ENCODE peak calls at places on chromosome 16, in seven cellular contexts. One of them, this sample, is unnamed.

GRCh38 chr16:1430759-1431496 is at the start of gene PERCC1:
- DNase-seq in IMR-90: no peak
- DNase-seq in dermis microvascular lymphatic vessel endothelial cell: no peak
- DNase-seq in fibroblast of lung: no peak
- DNase-seq in stimulated activated CD4-positive, alpha-beta T cell treated with anti-CD3 and anti-CD28 coated beads, Interleukin-1b, Interleukin-23, amount 100 ng/mL, for 1 hour: no peak
- DNase-seq in psoas muscle: no peak
- DNase-seq in ascending aorta: no peak
- DNase-seq in this sample: no peak

GRCh38 chr16:22732315-22732840 is 81.6 kb upstream of the HS3ST2 start:
- DNase-seq in IMR-90: no peak
- DNase-seq in dermis microvascular lymphatic vessel endothelial cell: no peak
- DNase-seq in fibroblast of lung: no peak
- DNase-seq in stimulated activated CD4-positive, alpha-beta T cell treated with anti-CD3 and anti-CD28 coated beads, Interleukin-1b, Interleukin-23, amount 100 ng/mL, for 1 hour: no peak
- DNase-seq in psoas muscle: no peak
- DNase-seq in ascending aorta: no peak
- DNase-seq in this sample: no peak

GRCh38 chr16:1993731-1994131 is 4.0 kb downstream of the SYNGR3 start:
- DNase-seq in IMR-90: peak; percentile 46
- DNase-seq in dermis microvascular lymphatic vessel endothelial cell: no peak
- DNase-seq in fibroblast of lung: no peak
- DNase-seq in stimulated activated CD4-positive, alpha-beta T cell treated with anti-CD3 and anti-CD28 coated beads, Interleukin-1b, Interleukin-23, amount 100 ng/mL, for 1 hour: no peak
- DNase-seq in psoas muscle: peak; percentile 31
- DNase-seq in ascending aorta: no peak
- DNase-seq in this sample: peak; percentile 46

GRCh38 chr16:3004781-3005284 is 7.9 kb upstream of the CLDN9 start:
- DNase-seq in IMR-90: no peak
- DNase-seq in dermis microvascular lymphatic vessel endothelial cell: no peak
- DNase-seq in fibroblast of lung: no peak
- DNase-seq in stimulated activated CD4-positive, alpha-beta T cell treated with anti-CD3 and anti-CD28 coated beads, Interleukin-1b, Interleukin-23, amount 100 ng/mL, for 1 hour: no peak
- DNase-seq in psoas muscle: no peak
- DNase-seq in ascending aorta: no peak
- DNase-seq in this sample: no peak

GRCh38 chr16:2785101-2785991 is 2.0 kb downstream of the PRSS33 start:
- DNase-seq in IMR-90: no peak
- DNase-seq in dermis microvascular lymphatic vessel endothelial cell: no peak
- DNase-seq in fibroblast of lung: no peak
- DNase-seq in stimulated activated CD4-positive, alpha-beta T cell treated with anti-CD3 and anti-CD28 coated beads, Interleukin-1b, Interleukin-23, amount 100 ng/mL, for 1 hour: no peak
- DNase-seq in psoas muscle: no peak
- DNase-seq in ascending aorta: peak; percentile 45
- DNase-seq in this sample: no peak

GRCh38 chr16:9647981-9648701 is 534.1 kb downstream of the GRIN2A start:
- DNase-seq in IMR-90: no peak
- DNase-seq in dermis microvascular lymphatic vessel endothelial cell: no peak
- DNase-seq in fibroblast of lung: no peak
- DNase-seq in stimulated activated CD4-positive, alpha-beta T cell treated with anti-CD3 and anti-CD28 coated beads, Interleukin-1b, Interleukin-23, amount 100 ng/mL, for 1 hour: no peak
- DNase-seq in psoas muscle: no peak
- DNase-seq in ascending aorta: no peak
- DNase-seq in this sample: no peak

GRCh38 chr16:17831330-17831729 is 360.6 kb upstream of the XYLT1 start:
- DNase-seq in IMR-90: no peak
- DNase-seq in dermis microvascular lymphatic vessel endothelial cell: no peak
- DNase-seq in fibroblast of lung: no peak
- DNase-seq in stimulated activated CD4-positive, alpha-beta T cell treated with anti-CD3 and anti-CD28 coated beads, Interleukin-1b, Interleukin-23, amount 100 ng/mL, for 1 hour: no peak
- DNase-seq in psoas muscle: no peak
- DNase-seq in ascending aorta: no peak
- DNase-seq in this sample: no peak

GRCh38 chr16:53817117-53817516 is 113.2 kb downstream of the FTO start:
- DNase-seq in IMR-90: peak; percentile 96
- DNase-seq in dermis microvascular lymphatic vessel endothelial cell: no peak
- DNase-seq in fibroblast of lung: peak; percentile 95
- DNase-seq in stimulated activated CD4-positive, alpha-beta T cell treated with anti-CD3 and anti-CD28 coated beads, Interleukin-1b, Interleukin-23, amount 100 ng/mL, for 1 hour: no peak
- DNase-seq in psoas muscle: peak; percentile 35
- DNase-seq in ascending aorta: no peak
- DNase-seq in this sample: peak; percentile 95

GRCh38 chr16:3953728-3954410 is 73.4 kb upstream of the CREBBP start:
- DNase-seq in IMR-90: no peak
- DNase-seq in dermis microvascular lymphatic vessel endothelial cell: no peak
- DNase-seq in fibroblast of lung: no peak
- DNase-seq in stimulated activated CD4-positive, alpha-beta T cell treated with anti-CD3 and anti-CD28 coated beads, Interleukin-1b, Interleukin-23, amount 100 ng/mL, for 1 hour: no peak
- DNase-seq in psoas muscle: no peak
- DNase-seq in ascending aorta: peak; percentile 63
- DNase-seq in this sample: no peak

GRCh38 chr16:28589069-28589468 is 7.8 kb downstream of the SULT1A2 start:
- DNase-seq in IMR-90: no peak
- DNase-seq in dermis microvascular lymphatic vessel endothelial cell: no peak
- DNase-seq in fibroblast of lung: no peak
- DNase-seq in stimulated activated CD4-positive, alpha-beta T cell treated with anti-CD3 and anti-CD28 coated beads, Interleukin-1b, Interleukin-23, amount 100 ng/mL, for 1 hour: no peak
- DNase-seq in psoas muscle: no peak
- DNase-seq in ascending aorta: no peak
- DNase-seq in this sample: no peak

GRCh38 chr16:68229431-68230175 is 6.3 kb downstream of the ESRP2 start:
- DNase-seq in IMR-90: peak; percentile 65
- DNase-seq in dermis microvascular lymphatic vessel endothelial cell: peak; percentile 49
- DNase-seq in fibroblast of lung: peak; percentile 75
- DNase-seq in stimulated activated CD4-positive, alpha-beta T cell treated with anti-CD3 and anti-CD28 coated beads, Interleukin-1b, Interleukin-23, amount 100 ng/mL, for 1 hour: no peak
- DNase-seq in psoas muscle: no peak
- DNase-seq in ascending aorta: peak; percentile 65
- DNase-seq in this sample: peak; percentile 45

GRCh38 chr16:70746708-70747424 is 54.1 kb downstream of the VAC14 start:
- DNase-seq in IMR-90: peak; percentile 96
- DNase-seq in dermis microvascular lymphatic vessel endothelial cell: peak; percentile 58
- DNase-seq in fibroblast of lung: peak; percentile 96
- DNase-seq in stimulated activated CD4-positive, alpha-beta T cell treated with anti-CD3 and anti-CD28 coated beads, Interleukin-1b, Interleukin-23, amount 100 ng/mL, for 1 hour: no peak
- DNase-seq in psoas muscle: peak; percentile 77
- DNase-seq in ascending aorta: peak; percentile 93
- DNase-seq in this sample: peak; percentile 88

GRCh38 chr16:50573947-50574751 is 26.0 kb downstream of the NKD1 start:
- DNase-seq in IMR-90: no peak
- DNase-seq in dermis microvascular lymphatic vessel endothelial cell: no peak
- DNase-seq in fibroblast of lung: peak; percentile 14
- DNase-seq in stimulated activated CD4-positive, alpha-beta T cell treated with anti-CD3 and anti-CD28 coated beads, Interleukin-1b, Interleukin-23, amount 100 ng/mL, for 1 hour: no peak
- DNase-seq in psoas muscle: peak; percentile 23
- DNase-seq in ascending aorta: peak; percentile 75
- DNase-seq in this sample: no peak

GRCh38 chr16:88785106-88785924 is at the start of gene PIEZO1:
- DNase-seq in IMR-90: peak; percentile 52
- DNase-seq in dermis microvascular lymphatic vessel endothelial cell: no peak
- DNase-seq in fibroblast of lung: peak; percentile 64
- DNase-seq in stimulated activated CD4-positive, alpha-beta T cell treated with anti-CD3 and anti-CD28 coated beads, Interleukin-1b, Interleukin-23, amount 100 ng/mL, for 1 hour: peak; percentile 70
- DNase-seq in psoas muscle: peak; percentile 81
- DNase-seq in ascending aorta: peak; percentile 88
- DNase-seq in this sample: peak; percentile 44

GRCh38 chr16:66275795-66276428 is 90.6 kb upstream of the CDH5 start:
- DNase-seq in IMR-90: peak; percentile 76
- DNase-seq in dermis microvascular lymphatic vessel endothelial cell: peak; percentile 25
- DNase-seq in fibroblast of lung: peak; percentile 78
- DNase-seq in stimulated activated CD4-positive, alpha-beta T cell treated with anti-CD3 and anti-CD28 coated beads, Interleukin-1b, Interleukin-23, amount 100 ng/mL, for 1 hour: no peak
- DNase-seq in psoas muscle: no peak
- DNase-seq in ascending aorta: no peak
- DNase-seq in this sample: peak; percentile 57

GRCh38 chr16:59683709-59684108 is 949.6 kb upstream of the GOT2 start:
- DNase-seq in IMR-90: no peak
- DNase-seq in dermis microvascular lymphatic vessel endothelial cell: no peak
- DNase-seq in fibroblast of lung: no peak
- DNase-seq in stimulated activated CD4-positive, alpha-beta T cell treated with anti-CD3 and anti-CD28 coated beads, Interleukin-1b, Interleukin-23, amount 100 ng/mL, for 1 hour: no peak
- DNase-seq in psoas muscle: no peak
- DNase-seq in ascending aorta: no peak
- DNase-seq in this sample: peak; percentile 28

GRCh38 chr16:2295056-2295798 is 27.3 kb upstream of the RNPS1 start:
- DNase-seq in IMR-90: no peak
- DNase-seq in dermis microvascular lymphatic vessel endothelial cell: no peak
- DNase-seq in fibroblast of lung: no peak
- DNase-seq in stimulated activated CD4-positive, alpha-beta T cell treated with anti-CD3 and anti-CD28 coated beads, Interleukin-1b, Interleukin-23, amount 100 ng/mL, for 1 hour: no peak
- DNase-seq in psoas muscle: no peak
- DNase-seq in ascending aorta: no peak
- DNase-seq in this sample: no peak

GRCh38 chr16:15899538-15900100 is 11.2 kb upstream of the CEP20 start:
- DNase-seq in IMR-90: peak; percentile 89
- DNase-seq in dermis microvascular lymphatic vessel endothelial cell: no peak
- DNase-seq in fibroblast of lung: peak; percentile 72
- DNase-seq in stimulated activated CD4-positive, alpha-beta T cell treated with anti-CD3 and anti-CD28 coated beads, Interleukin-1b, Interleukin-23, amount 100 ng/mL, for 1 hour: no peak
- DNase-seq in psoas muscle: no peak
- DNase-seq in ascending aorta: no peak
- DNase-seq in this sample: peak; percentile 85

GRCh38 chr16:239948-240277 is 5.3 kb downstream of the FAM234A start:
- DNase-seq in IMR-90: peak; percentile 12
- DNase-seq in dermis microvascular lymphatic vessel endothelial cell: no peak
- DNase-seq in fibroblast of lung: peak; percentile 23
- DNase-seq in stimulated activated CD4-positive, alpha-beta T cell treated with anti-CD3 and anti-CD28 coated beads, Interleukin-1b, Interleukin-23, amount 100 ng/mL, for 1 hour: no peak
- DNase-seq in psoas muscle: no peak
- DNase-seq in ascending aorta: no peak
- DNase-seq in this sample: no peak

GRCh38 chr16:86609115-86609514 is 30.8 kb downstream of the FOXL1 start:
- DNase-seq in IMR-90: peak; percentile 94
- DNase-seq in dermis microvascular lymphatic vessel endothelial cell: no peak
- DNase-seq in fibroblast of lung: peak; percentile 64
- DNase-seq in stimulated activated CD4-positive, alpha-beta T cell treated with anti-CD3 and anti-CD28 coated beads, Interleukin-1b, Interleukin-23, amount 100 ng/mL, for 1 hour: no peak
- DNase-seq in psoas muscle: no peak
- DNase-seq in ascending aorta: no peak
- DNase-seq in this sample: peak; percentile 96

GRCh38 chr16:546909-547770 is 13.1 kb upstream of the PRR35 start:
- DNase-seq in IMR-90: peak; percentile 16
- DNase-seq in dermis microvascular lymphatic vessel endothelial cell: no peak
- DNase-seq in fibroblast of lung: peak; percentile 33
- DNase-seq in stimulated activated CD4-positive, alpha-beta T cell treated with anti-CD3 and anti-CD28 coated beads, Interleukin-1b, Interleukin-23, amount 100 ng/mL, for 1 hour: peak; percentile 16
- DNase-seq in psoas muscle: peak; percentile 77
- DNase-seq in ascending aorta: no peak
- DNase-seq in this sample: no peak

GRCh38 chr16:79607587-79607986 is 7.0 kb upstream of the MAF start:
- DNase-seq in IMR-90: peak; percentile 16
- DNase-seq in dermis microvascular lymphatic vessel endothelial cell: no peak
- DNase-seq in fibroblast of lung: peak; percentile 76
- DNase-seq in stimulated activated CD4-positive, alpha-beta T cell treated with anti-CD3 and anti-CD28 coated beads, Interleukin-1b, Interleukin-23, amount 100 ng/mL, for 1 hour: no peak
- DNase-seq in psoas muscle: no peak
- DNase-seq in ascending aorta: no peak
- DNase-seq in this sample: no peak

GRCh38 chr16:54055191-54055590 is 231.4 kb downstream of the IRX3 start:
- DNase-seq in IMR-90: no peak
- DNase-seq in dermis microvascular lymphatic vessel endothelial cell: no peak
- DNase-seq in fibroblast of lung: no peak
- DNase-seq in stimulated activated CD4-positive, alpha-beta T cell treated with anti-CD3 and anti-CD28 coated beads, Interleukin-1b, Interleukin-23, amount 100 ng/mL, for 1 hour: no peak
- DNase-seq in psoas muscle: no peak
- DNase-seq in ascending aorta: no peak
- DNase-seq in this sample: no peak

GRCh38 chr16:83971165-83972130 is 3.4 kb downstream of the NECAB2 start:
- DNase-seq in IMR-90: no peak
- DNase-seq in dermis microvascular lymphatic vessel endothelial cell: no peak
- DNase-seq in fibroblast of lung: no peak
- DNase-seq in stimulated activated CD4-positive, alpha-beta T cell treated with anti-CD3 and anti-CD28 coated beads, Interleukin-1b, Interleukin-23, amount 100 ng/mL, for 1 hour: no peak
- DNase-seq in psoas muscle: no peak
- DNase-seq in ascending aorta: no peak
- DNase-seq in this sample: no peak

GRCh38 chr16:88383401-88384221 is 852 bp downstream of the ZNF469 start:
- DNase-seq in IMR-90: peak; percentile 63
- DNase-seq in dermis microvascular lymphatic vessel endothelial cell: no peak
- DNase-seq in fibroblast of lung: peak; percentile 58
- DNase-seq in stimulated activated CD4-positive, alpha-beta T cell treated with anti-CD3 and anti-CD28 coated beads, Interleukin-1b, Interleukin-23, amount 100 ng/mL, for 1 hour: no peak
- DNase-seq in psoas muscle: peak; percentile 43
- DNase-seq in ascending aorta: no peak
- DNase-seq in this sample: peak; percentile 50

This sample was measured in HCEC 1CT.